ENCODE peak calls at places on chromosome X, in nine cellular contexts. One of them, this sample, is unnamed.

GRCh38 chrX:130118396-130118795 is 8.1 kb upstream of the ELF4 start:
- DNase-seq in NB4: no peak
- DNase-seq in adrenal gland: no peak
- DNase-seq in A549: peak
- DNase-seq in tibial nerve: no peak
- DNase-seq in uterus: peak
- DNase-seq in body of pancreas: no peak
- DNase-seq in H54: no peak
- DNase-seq in spleen: no peak
- DNase-seq in this sample: no peak

GRCh38 chrX:150482537-150483217 is 85.7 kb upstream of the MTM1 start:
- DNase-seq in uterus: no peak
- DNase-seq in H54: peak
- DNase-seq in A549: peak
- DNase-seq in spleen: no peak
- DNase-seq in NB4: peak
- DNase-seq in tibial nerve: no peak
- DNase-seq in body of pancreas: no peak
- DNase-seq in adrenal gland: peak
- DNase-seq in this sample: peak

GRCh38 chrX:103656623-103657022 is 27.8 kb downstream of the TCEAL1 start:
- DNase-seq in adrenal gland: peak
- DNase-seq in uterus: no peak
- DNase-seq in body of pancreas: no peak
- DNase-seq in A549: peak
- DNase-seq in tibial nerve: no peak
- DNase-seq in spleen: no peak
- DNase-seq in NB4: no peak
- DNase-seq in H54: peak
- DNase-seq in this sample: no peak

GRCh38 chrX:11665144-11666040 is at the start of gene ARHGAP6:
- DNase-seq in adrenal gland: no peak
- DNase-seq in tibial nerve: peak
- DNase-seq in spleen: no peak
- DNase-seq in NB4: no peak
- DNase-seq in body of pancreas: peak
- DNase-seq in H54: no peak
- DNase-seq in uterus: peak
- DNase-seq in A549: peak
- DNase-seq in this sample: no peak

GRCh38 chrX:111086521-111087127 is 9.4 kb upstream of the PAK3 start:
- DNase-seq in adrenal gland: no peak
- DNase-seq in H54: no peak
- DNase-seq in A549: no peak
- DNase-seq in spleen: no peak
- DNase-seq in tibial nerve: no peak
- DNase-seq in uterus: no peak
- DNase-seq in NB4: no peak
- DNase-seq in body of pancreas: no peak
- DNase-seq in this sample: no peak

GRCh38 chrX:52934704-52935468 is 23.4 kb downstream of the FAM156A start:
- DNase-seq in tibial nerve: peak
- DNase-seq in H54: peak
- DNase-seq in A549: peak
- DNase-seq in spleen: peak
- DNase-seq in uterus: peak
- DNase-seq in body of pancreas: peak
- DNase-seq in adrenal gland: peak
- DNase-seq in NB4: peak
- DNase-seq in this sample: peak

GRCh38 chrX:124145749-124146148 is 184.2 kb downstream of the STAG2 start:
- DNase-seq in uterus: no peak
- DNase-seq in A549: no peak
- DNase-seq in NB4: no peak
- DNase-seq in tibial nerve: no peak
- DNase-seq in body of pancreas: no peak
- DNase-seq in H54: no peak
- DNase-seq in spleen: no peak
- DNase-seq in adrenal gland: no peak
- DNase-seq in this sample: no peak

GRCh38 chrX:27598312-27598711 is 8.2 kb downstream of the DCAF8L2 start:
- DNase-seq in adrenal gland: no peak
- DNase-seq in H54: no peak
- DNase-seq in body of pancreas: no peak
- DNase-seq in tibial nerve: no peak
- DNase-seq in uterus: no peak
- DNase-seq in A549: no peak
- DNase-seq in NB4: no peak
- DNase-seq in spleen: no peak
- DNase-seq in this sample: peak

GRCh38 chrX:31420711-31421151 is 348.9 kb upstream of the FTHL17 start:
- DNase-seq in H54: no peak
- DNase-seq in NB4: no peak
- DNase-seq in spleen: no peak
- DNase-seq in tibial nerve: no peak
- DNase-seq in adrenal gland: no peak
- DNase-seq in body of pancreas: no peak
- DNase-seq in A549: no peak
- DNase-seq in uterus: no peak
- DNase-seq in this sample: no peak

GRCh38 chrX:69163936-69164741 is 1.1 kb downstream of the PJA1 start:
- DNase-seq in body of pancreas: peak
- DNase-seq in spleen: peak
- DNase-seq in NB4: no peak
- DNase-seq in adrenal gland: no peak
- DNase-seq in uterus: peak
- DNase-seq in H54: no peak
- DNase-seq in tibial nerve: no peak
- DNase-seq in A549: no peak
- DNase-seq in this sample: peak

GRCh38 chrX:19005909-19006308 is 22.0 kb upstream of the PHKA2 start:
- DNase-seq in H54: no peak
- DNase-seq in body of pancreas: no peak
- DNase-seq in uterus: no peak
- DNase-seq in adrenal gland: no peak
- DNase-seq in A549: peak
- DNase-seq in tibial nerve: no peak
- DNase-seq in spleen: no peak
- DNase-seq in NB4: peak
- DNase-seq in this sample: no peak

GRCh38 chrX:103554687-103555417 is 30.5 kb upstream of the TCEAL4 start:
- DNase-seq in A549: no peak
- DNase-seq in spleen: no peak
- DNase-seq in H54: no peak
- DNase-seq in tibial nerve: no peak
- DNase-seq in NB4: peak
- DNase-seq in body of pancreas: peak
- DNase-seq in adrenal gland: peak
- DNase-seq in uterus: no peak
- DNase-seq in this sample: peak

GRCh38 chrX:46325312-46325877 is 219.8 kb downstream of the ZNF674 start:
- DNase-seq in NB4: no peak
- DNase-seq in H54: peak
- DNase-seq in adrenal gland: peak
- DNase-seq in body of pancreas: no peak
- DNase-seq in spleen: no peak
- DNase-seq in uterus: no peak
- DNase-seq in tibial nerve: no peak
- DNase-seq in A549: peak
- DNase-seq in this sample: no peak

GRCh38 chrX:154490414-154491083 is at the start of gene SLC10A3:
- DNase-seq in body of pancreas: peak
- DNase-seq in A549: peak
- DNase-seq in tibial nerve: peak
- DNase-seq in adrenal gland: peak
- DNase-seq in uterus: peak
- DNase-seq in spleen: peak
- DNase-seq in H54: peak
- DNase-seq in NB4: peak
- DNase-seq in this sample: peak
- TF ChIP-seq POLR2A in body of pancreas: peak
- TF ChIP-seq POLR2A in A549: peak
- TF ChIP-seq POLR2A in tibial nerve: peak
- TF ChIP-seq POLR2A in adrenal gland: peak
- TF ChIP-seq POLR2A in uterus: peak
- TF ChIP-seq POLR2A in spleen: peak
- TF ChIP-seq POLR2A in H54: peak
- TF ChIP-seq POLR2A in NB4: peak
- TF ChIP-seq POLR2A in this sample: peak

GRCh38 chrX:47831788-47832187 is 4.9 kb upstream of the ZNF81 start:
- DNase-seq in NB4: peak
- DNase-seq in H54: peak
- DNase-seq in spleen: peak
- DNase-seq in tibial nerve: no peak
- DNase-seq in body of pancreas: peak
- DNase-seq in uterus: peak
- DNase-seq in A549: peak
- DNase-seq in adrenal gland: peak
- DNase-seq in this sample: peak

GRCh38 chrX:47838361-47838760 is 1.7 kb downstream of the ZNF81 start:
- DNase-seq in A549: no peak
- DNase-seq in tibial nerve: no peak
- DNase-seq in uterus: no peak
- DNase-seq in spleen: no peak
- DNase-seq in NB4: no peak
- DNase-seq in adrenal gland: no peak
- DNase-seq in H54: no peak
- DNase-seq in body of pancreas: no peak
- DNase-seq in this sample: no peak

GRCh38 chrX:47840106-47840505 is 3.4 kb downstream of the ZNF81 start:
- DNase-seq in NB4: no peak
- DNase-seq in uterus: no peak
- DNase-seq in spleen: no peak
- DNase-seq in tibial nerve: no peak
- DNase-seq in A549: no peak
- DNase-seq in H54: no peak
- DNase-seq in adrenal gland: no peak
- DNase-seq in body of pancreas: no peak
- DNase-seq in this sample: no peak

DNA sequence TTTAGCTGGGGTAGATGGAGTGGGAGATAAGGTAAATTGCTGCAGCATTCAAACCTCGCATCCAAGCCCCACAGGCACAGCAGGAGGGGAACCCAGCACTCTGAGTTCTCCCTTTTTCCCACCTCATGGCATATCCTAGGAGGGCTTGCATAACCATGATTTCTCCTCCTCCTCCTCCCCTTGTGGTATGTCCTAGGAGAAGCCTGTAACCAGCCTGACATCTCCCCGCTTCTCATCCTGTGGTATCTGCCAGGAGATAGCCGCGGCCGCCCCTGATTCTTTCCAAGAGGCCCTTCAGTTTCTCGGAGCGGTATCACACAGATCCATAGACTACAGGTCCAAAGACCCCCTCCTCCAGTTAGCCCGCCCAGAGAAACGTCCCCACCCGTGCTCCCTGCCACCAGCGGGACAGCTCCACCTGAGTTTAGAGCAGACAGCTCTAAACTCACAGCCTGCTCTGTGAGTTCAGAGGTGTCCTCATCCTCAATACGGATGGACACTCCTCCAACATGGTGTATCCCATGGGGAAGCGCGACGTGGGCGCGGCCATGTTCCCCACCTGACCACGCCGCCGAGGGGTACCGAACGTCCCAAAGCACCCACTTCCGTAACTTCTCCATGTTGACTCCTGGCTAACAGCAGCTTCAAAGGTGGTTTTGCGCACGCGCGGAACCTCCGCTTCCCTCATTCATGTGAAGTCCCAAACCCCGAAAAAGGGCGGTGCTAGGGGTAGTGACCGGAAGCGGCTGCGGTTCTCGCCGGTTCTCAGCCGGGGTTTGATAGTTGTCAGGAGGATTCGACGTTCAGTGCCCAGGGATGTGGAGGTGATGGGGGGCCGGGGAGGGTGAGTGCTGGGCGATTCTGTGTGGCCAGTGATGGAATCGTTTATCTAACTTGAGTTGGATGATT is at the start of gene ZNF81:
- DNase-seq in spleen: peak
- DNase-seq in NB4: peak
- DNase-seq in adrenal gland: peak
- DNase-seq in uterus: peak
- DNase-seq in A549: peak
- DNase-seq in H54: peak
- DNase-seq in body of pancreas: peak
- DNase-seq in tibial nerve: peak
- DNase-seq in this sample: peak
- TF ChIP-seq POLR2A in spleen: no peak
- TF ChIP-seq POLR2A in NB4: peak
- TF ChIP-seq POLR2A in adrenal gland: peak
- TF ChIP-seq POLR2A in uterus: peak
- TF ChIP-seq POLR2A in A549: peak
- TF ChIP-seq POLR2A in H54: peak
- TF ChIP-seq POLR2A in body of pancreas: peak
- TF ChIP-seq POLR2A in tibial nerve: peak
- TF ChIP-seq POLR2A in this sample: peak

GRCh38 chrX:37846934-37847732 is at the start of gene DYNLT3:
- DNase-seq in spleen: peak
- DNase-seq in A549: peak
- DNase-seq in tibial nerve: peak
- DNase-seq in NB4: peak
- DNase-seq in H54: peak
- DNase-seq in uterus: peak
- DNase-seq in body of pancreas: peak
- DNase-seq in adrenal gland: peak
- DNase-seq in this sample: peak
- TF ChIP-seq POLR2A in spleen: peak
- TF ChIP-seq POLR2A in A549: no peak
- TF ChIP-seq POLR2A in tibial nerve: peak
- TF ChIP-seq POLR2A in NB4: peak
- TF ChIP-seq POLR2A in H54: peak
- TF ChIP-seq POLR2A in uterus: peak
- TF ChIP-seq POLR2A in body of pancreas: peak
- TF ChIP-seq POLR2A in adrenal gland: peak
- TF ChIP-seq POLR2A in this sample: peak

GRCh38 chrX:115897956-115898355 is 272.6 kb upstream of the AGTR2 start:
- DNase-seq in body of pancreas: no peak
- DNase-seq in H54: no peak
- DNase-seq in spleen: no peak
- DNase-seq in A549: no peak
- DNase-seq in tibial nerve: no peak
- DNase-seq in adrenal gland: no peak
- DNase-seq in uterus: no peak
- DNase-seq in NB4: no peak
- DNase-seq in this sample: no peak

GRCh38 chrX:115896362-115896761 is 274.2 kb upstream of the AGTR2 start:
- DNase-seq in adrenal gland: no peak
- DNase-seq in uterus: no peak
- DNase-seq in H54: no peak
- DNase-seq in A549: no peak
- DNase-seq in body of pancreas: no peak
- DNase-seq in NB4: no peak
- DNase-seq in tibial nerve: no peak
- DNase-seq in spleen: no peak
- DNase-seq in this sample: no peak

GRCh38 chrX:115900425-115900824 is 270.1 kb upstream of the AGTR2 start:
- DNase-seq in spleen: no peak
- DNase-seq in uterus: no peak
- DNase-seq in adrenal gland: no peak
- DNase-seq in H54: no peak
- DNase-seq in A549: no peak
- DNase-seq in NB4: no peak
- DNase-seq in tibial nerve: no peak
- DNase-seq in body of pancreas: no peak
- DNase-seq in this sample: no peak

GRCh38 chrX:115895678-115896329 is 274.7 kb upstream of the AGTR2 start:
- DNase-seq in tibial nerve: no peak
- DNase-seq in uterus: no peak
- DNase-seq in body of pancreas: no peak
- DNase-seq in adrenal gland: no peak
- DNase-seq in H54: no peak
- DNase-seq in NB4: no peak
- DNase-seq in spleen: no peak
- DNase-seq in A549: no peak
- DNase-seq in this sample: no peak

GRCh38 chrX:115898382-115899001 is 272.1 kb upstream of the AGTR2 start:
- DNase-seq in A549: peak
- DNase-seq in uterus: peak
- DNase-seq in spleen: peak
- DNase-seq in H54: no peak
- DNase-seq in adrenal gland: peak
- DNase-seq in body of pancreas: peak
- DNase-seq in tibial nerve: no peak
- DNase-seq in NB4: peak
- DNase-seq in this sample: no peak
- TF ChIP-seq POLR2A in A549: no peak
- TF ChIP-seq POLR2A in uterus: no peak
- TF ChIP-seq POLR2A in spleen: no peak
- TF ChIP-seq POLR2A in H54: no peak
- TF ChIP-seq POLR2A in adrenal gland: no peak
- TF ChIP-seq POLR2A in body of pancreas: no peak
- TF ChIP-seq POLR2A in tibial nerve: no peak
- TF ChIP-seq POLR2A in NB4: no peak
- TF ChIP-seq POLR2A in this sample: no peak